ENCODE peak calls at places on chromosome 12, in seven cellular contexts. K is cardiac muscle cell; M is RWPE1; L is breast epithelium; E is GM12878; V is upper lobe of right lung; F is effector memory CD4-positive, alpha-beta T cell. I is an unnamed sample.

GRCh38 chr12:70644836-70645235 is 7.6 kb upstream of the PTPRB start:
- DNase-seq in V (no peak), E (no peak), M (no peak), F (no peak), L (no peak), K (no peak), I (no peak)

GRCh38 chr12:76967181-76967885 is 88.5 kb upstream of the CSRP2 start:
- DNase-seq in L (no peak), F (no peak), M (no peak), K (no peak), V (no peak), E (no peak), I (no peak)

GRCh38 chr12:79561401-79562132 is 129.2 kb downstream of the PAWR start:
- DNase-seq in M (no peak), V (no peak), E (no peak), K (no peak), L (no peak), F (no peak), I (peak)

GRCh38 chr12:110424237-110424636 is 20.7 kb upstream of the ANAPC7 start:
- DNase-seq in E (no peak), F (no peak), L (no peak), V (no peak), M (no peak), K (no peak), I (no peak)

GRCh38 chr12:58537278-58537677 is 383.0 kb downstream of the LRIG3 start:
- DNase-seq in L (no peak), F (no peak), E (no peak), M (no peak), V (no peak), K (no peak), I (no peak)

GRCh38 chr12:113929312-113929989 is 36.7 kb downstream of the RBM19 start:
- DNase-seq in F (no peak), M (no peak), L (no peak), V (no peak), E (no peak), K (no peak), I (no peak)

GRCh38 chr12:49346659-49347306 is at the start of gene DNAJC22:
- DNase-seq in K (peak), E (no peak), V (peak), F (no peak), M (no peak), L (no peak), I (peak)

GRCh38 chr12:65637774-65638173 is 186.5 kb upstream of the HMGA2 start:
- DNase-seq in F (no peak), K (no peak), V (no peak), E (no peak), M (no peak), L (no peak), I (no peak)

GRCh38 chr12:50261654-50262053 is 21.7 kb downstream of the LIMA1 start:
- DNase-seq in V (no peak), F (no peak), E (no peak), L (no peak), M (no peak), K (no peak), I (no peak)

GRCh38 chr12:23867794-23868193 is 81.7 kb downstream of the SOX5 start:
- DNase-seq in L (no peak), M (no peak), E (no peak), F (no peak), K (no peak), V (no peak), I (no peak)

GRCh38 chr12:93662961-93663728 is 14.0 kb upstream of the CRADD start:
- DNase-seq in V (no peak), E (no peak), L (no peak), F (no peak), K (no peak), M (no peak), I (no peak)

GRCh38 chr12:15532364-15532977 is 210.2 kb downstream of the PTPRO start:
- DNase-seq in L (no peak), F (no peak), M (peak), V (no peak), K (peak), E (peak), I (no peak)

GRCh38 chr12:13154851-13155250 is 41.7 kb upstream of the EMP1 start:
- DNase-seq in V (no peak), L (no peak), E (no peak), F (no peak), K (no peak), M (no peak), I (no peak)

GRCh38 chr12:75322464-75322863 is 7.7 kb downstream of the CAPS2 start:
- DNase-seq in E (no peak), K (no peak), V (no peak), L (no peak), F (no peak), M (no peak), I (no peak)

GRCh38 chr12:124683725-124684124 is 116.3 kb upstream of the NCOR2 start:
- DNase-seq in V (no peak), F (no peak), E (no peak), K (no peak), L (no peak), M (no peak), I (no peak)

GRCh38 chr12:90816353-90817089 is 138.5 kb downstream of the CCER1 start:
- DNase-seq in K (no peak), E (no peak), V (no peak), M (peak), L (no peak), F (no peak), I (no peak)

GRCh38 chr12:32809196-32809595 is 53.5 kb upstream of the YARS2 start:
- DNase-seq in V (no peak), L (no peak), F (no peak), K (no peak), M (no peak), E (no peak), I (no peak)

GRCh38 chr12:126874427-126875026 is 1392.4 kb upstream of the TMEM132C start:
- DNase-seq in F (peak), M (peak), L (no peak), E (peak), K (peak), V (peak), I (peak)

GRCh38 chr12:108633534-108634224 is at the start of gene SELPLG:
- DNase-seq in L (no peak), V (peak), K (no peak), E (peak), F (peak), M (no peak), I (peak)

GRCh38 chr12:116455540-116456306 is 103.5 kb upstream of the MAP1LC3B2 start:
- DNase-seq in L (peak), M (peak), F (no peak), K (no peak), V (no peak), E (no peak), I (no peak)

GRCh38 chr12:76444408-76444984 is 96.3 kb upstream of the BBS10 start:
- DNase-seq in F (no peak), V (no peak), L (no peak), E (no peak), K (no peak), M (no peak), I (no peak)

GRCh38 chr12:109740694-109741245 is 27.1 kb downstream of the FAM222A start:
- DNase-seq in E (no peak), F (no peak), L (peak), M (no peak), V (peak), K (no peak), I (no peak)

GRCh38 chr12:18239561-18239960 is 21.8 kb upstream of the PIK3C2G start:
- DNase-seq in K (no peak), V (no peak), M (no peak), L (no peak), F (no peak), E (no peak), I (no peak)

GRCh38 chr12:116416161-116416560 is 138.7 kb upstream of the MED13L start:
- DNase-seq in L (no peak), M (no peak), V (no peak), E (no peak), F (no peak), K (no peak), I (no peak)

DNA sequence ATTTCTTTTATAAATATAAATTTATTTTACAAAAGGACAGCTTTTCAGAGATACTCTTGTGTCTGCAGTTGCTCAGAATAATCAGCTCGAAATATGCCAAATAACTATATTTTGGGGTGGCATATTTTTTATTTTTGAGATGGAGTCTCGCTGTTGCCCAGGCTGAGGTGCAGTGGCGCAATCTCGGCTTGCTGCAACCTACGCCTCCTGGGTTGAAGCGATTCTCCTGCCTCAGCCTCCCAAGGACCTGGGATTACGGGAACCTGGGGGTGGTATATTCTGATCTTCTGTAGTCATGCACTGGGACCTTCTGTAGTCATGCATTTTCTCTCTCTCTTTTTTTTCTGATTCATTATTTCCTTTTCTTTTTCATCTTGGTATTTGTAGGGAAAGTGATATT is 135.0 kb upstream of the AMIGO2 start:
- DNase-seq in E (no peak), K (no peak), F (no peak), L (no peak), V (no peak), M (no peak), I (no peak)
- H3K27ac ChIP-seq in E (no peak), K (no peak), F (peak), L (no peak), V (no peak), M (no peak), I (peak)

GRCh38 chr12:88539893-88540292 is 40.4 kb downstream of the KITLG start:
- DNase-seq in E (no peak), K (no peak), L (no peak), M (no peak), F (no peak), V (no peak), I (no peak)

GRCh38 chr12:88538697-88539096 is 41.6 kb downstream of the KITLG start:
- DNase-seq in L (no peak), E (no peak), V (no peak), M (no peak), F (no peak), K (no peak), I (no peak)

DNA sequence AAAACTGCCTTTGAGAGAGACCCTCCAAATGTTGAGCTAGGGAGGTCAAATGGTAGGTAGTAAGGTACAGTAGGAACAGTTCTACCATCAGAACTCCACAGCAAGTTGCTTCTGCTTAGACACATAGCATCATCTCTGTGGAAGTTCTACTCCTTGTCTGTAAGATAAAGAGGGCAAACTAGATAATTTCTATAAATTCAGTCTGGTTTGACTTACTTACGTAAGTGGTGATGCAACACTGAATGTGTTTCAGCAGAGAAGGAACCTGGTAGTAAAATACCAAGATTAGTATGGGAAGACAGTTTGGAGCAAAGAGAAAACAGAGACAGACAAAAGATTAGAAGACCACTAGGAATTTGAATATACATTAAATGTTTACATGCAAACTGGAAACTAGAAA is 42.0 kb downstream of the KITLG start:
- DNase-seq in F (no peak), E (no peak), K (no peak), V (no peak), L (no peak), M (no peak), I (no peak)
- H3K27ac ChIP-seq in F (no peak), E (no peak), K (no peak), V (no peak), L (no peak), M (no peak), I (no peak)

DNA sequence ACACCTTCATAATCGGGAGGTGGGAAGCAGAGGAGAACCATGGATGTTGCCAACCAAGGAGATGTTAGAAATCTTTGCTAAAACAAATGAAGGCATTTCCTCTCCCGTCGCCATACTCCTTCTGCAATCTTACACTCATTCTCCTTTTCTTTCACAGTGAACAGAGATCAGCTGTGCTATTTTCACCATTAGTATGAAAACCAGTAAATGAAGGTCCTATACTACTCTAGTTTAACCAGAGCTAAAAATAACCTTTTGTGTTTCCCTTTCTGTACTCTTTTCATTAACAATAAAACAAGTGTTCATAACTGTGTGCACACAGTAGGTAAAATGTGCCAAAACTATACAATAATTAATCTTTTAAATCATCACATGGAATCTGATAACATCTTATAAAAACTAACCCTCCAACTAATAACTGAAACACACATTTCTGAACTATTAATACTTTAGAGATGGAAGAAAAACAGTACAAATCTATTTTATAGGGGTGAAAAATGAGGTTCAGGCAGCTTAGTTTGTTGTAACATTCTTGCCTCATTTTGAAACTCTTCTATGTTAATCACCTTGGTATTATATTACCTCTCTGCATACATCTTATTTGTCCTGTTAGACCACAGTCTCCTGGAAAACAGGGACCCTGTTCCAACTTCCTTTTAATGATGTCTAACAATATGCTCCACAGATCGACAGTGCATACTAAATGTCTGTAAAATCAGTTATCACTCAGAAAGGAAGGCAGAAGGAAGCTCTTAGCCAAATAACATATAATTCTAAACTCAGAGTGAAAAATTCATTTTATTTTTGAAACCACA is 69.5 kb downstream of the SPPL3 start:
- DNase-seq in V (no peak), F (no peak), K (no peak), L (no peak), M (no peak), E (no peak), I (no peak)
- H3K27ac ChIP-seq in V (peak), F (no peak), K (peak), L (peak), M (no peak), E (peak), I (peak)

GRCh38 chr12:132754555-132754954 is 7.1 kb downstream of the ANKLE2 start:
- DNase-seq in E (no peak), L (no peak), K (no peak), V (no peak), F (no peak), M (no peak), I (no peak)
- H3K27ac ChIP-seq in E (no peak), L (no peak), K (no peak), V (no peak), F (no peak), M (no peak), I (no peak)

GRCh38 chr12:25195056-25195971 is at the start of the genes DNAI7 and ETFRF1:
- DNase-seq in E (peak), K (peak), V (peak), F (peak), M (peak), L (peak), I (peak)
- H3K27ac ChIP-seq in E (peak), K (peak), V (peak), F (peak), M (peak), L (peak), I (peak)

DNA sequence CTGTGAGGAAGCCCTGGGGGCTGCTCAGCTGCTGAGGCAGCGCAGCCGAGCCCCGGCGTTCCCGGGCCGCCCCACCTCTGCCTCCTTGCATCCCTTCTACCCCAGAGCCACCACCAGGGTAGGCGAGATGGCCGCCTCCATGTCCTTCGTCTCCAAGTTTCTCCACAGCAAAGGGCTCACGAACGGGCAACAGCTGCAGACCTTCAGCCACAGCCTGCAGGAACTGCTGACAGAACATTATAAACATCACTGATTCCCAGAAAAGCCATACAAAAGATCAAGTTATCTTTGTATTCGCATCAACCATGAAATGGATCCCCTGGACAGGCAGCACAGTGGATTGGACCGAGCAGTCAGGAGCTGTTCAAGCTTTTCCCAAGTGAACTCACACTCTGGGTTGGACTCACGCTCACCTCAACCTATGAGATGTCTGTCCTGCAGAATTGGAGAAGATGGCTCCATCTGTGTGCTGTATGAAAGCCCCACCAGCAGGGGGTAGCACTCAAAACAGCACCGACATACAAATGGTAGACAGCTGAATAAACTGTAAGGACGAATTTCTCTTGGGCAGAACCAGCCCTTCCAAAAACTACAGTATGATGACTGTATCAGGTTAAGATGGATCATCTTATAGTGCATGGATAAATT is 19.4 kb upstream of the A2M start:
- DNase-seq in M (no peak), E (no peak), L (no peak), V (peak), F (no peak), K (no peak), I (peak)
- H3K27ac ChIP-seq in M (no peak), E (no peak), L (no peak), V (peak), F (no peak), K (no peak), I (peak)

DNA sequence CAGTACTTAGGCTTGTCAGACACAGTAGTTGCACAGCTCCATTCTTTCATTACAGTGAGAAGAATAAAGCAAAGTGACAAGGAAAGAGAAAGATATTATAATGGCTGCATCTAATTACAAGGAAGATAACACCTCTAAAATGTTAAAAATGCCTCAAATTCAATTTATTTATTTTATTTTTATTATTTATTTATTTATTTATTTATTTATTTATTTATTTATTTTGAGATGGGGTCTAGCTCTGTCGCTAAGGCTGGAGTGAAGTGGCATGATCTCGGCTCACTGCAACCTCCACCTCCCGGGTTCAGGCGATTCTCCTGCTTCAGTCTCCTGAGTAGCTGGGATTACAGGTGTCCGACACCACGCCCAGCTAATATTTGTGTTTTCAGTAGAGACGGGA is 2.6 kb upstream of the CFAP54 start:
- DNase-seq in V (no peak), E (no peak), M (no peak), L (no peak), F (no peak), K (no peak), I (no peak)
- H3K27ac ChIP-seq in V (no peak), E (no peak), M (peak), L (no peak), F (no peak), K (no peak), I (no peak)

GRCh38 chr12:53966385-53967133 is 6.4 kb upstream of the HOXC11 start:
- DNase-seq in M (no peak), E (no peak), F (no peak), L (no peak), V (no peak), K (no peak), I (peak)
- H3K27ac ChIP-seq in M (no peak), E (no peak), F (no peak), L (no peak), V (no peak), K (no peak), I (no peak)

DNA sequence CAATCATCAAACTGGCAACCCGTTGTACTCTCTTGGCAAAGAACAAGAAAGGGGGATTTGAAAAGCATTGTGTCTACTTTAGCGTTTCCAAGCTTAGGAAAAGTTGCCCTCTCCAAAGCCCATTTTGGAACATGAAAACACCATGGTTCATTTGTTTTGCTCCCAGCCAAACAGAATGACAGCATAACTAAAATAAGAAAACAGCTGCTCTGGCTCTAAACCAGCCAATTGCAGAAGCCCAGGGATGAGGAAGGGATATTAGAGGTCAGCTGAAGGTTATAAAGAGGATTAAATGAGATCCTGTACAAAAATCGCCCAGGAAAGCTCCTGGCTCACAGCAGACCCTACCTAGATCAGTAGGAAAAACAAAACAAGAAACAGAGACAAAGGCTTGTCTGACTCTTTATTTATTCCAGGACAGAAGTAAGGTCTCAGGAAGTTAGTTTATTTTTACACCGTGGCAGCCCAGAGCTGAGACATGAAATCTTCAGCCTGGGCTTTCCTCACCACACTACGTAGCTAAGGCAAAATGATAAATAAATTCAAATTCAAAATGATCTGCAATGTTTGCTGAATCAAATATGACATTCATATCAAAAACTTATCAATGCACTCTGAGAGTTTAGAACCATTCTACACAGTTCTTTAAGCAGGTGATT is 25.8 kb downstream of the SPX start:
- DNase-seq in E (no peak), L (no peak), F (no peak), K (no peak), V (no peak), M (no peak), I (no peak)
- H3K27ac ChIP-seq in E (no peak), L (no peak), F (no peak), K (no peak), V (peak), M (no peak), I (peak)